ENCODE peak calls at places on chromosomes 7 and 10, in five cellular contexts. R is M059J; S is ELF-1; L is activated naive CD8-positive, alpha-beta T cell treated with anti-CD3 and anti-CD28 coated beads for 36 hours; D is SK-N-SH. Z is an unnamed sample.

GRCh38 chr10:127299956-127300689 is 103.7 kb upstream of the INSYN2A start:
- DNase-seq in L (no peak), R (no peak), S (no peak), D (no peak), Z (peak)

GRCh38 chr10:83908987-83909386 is 230.3 kb upstream of the GHITM start:
- DNase-seq in R (no peak), L (no peak), D (no peak), S (peak), Z (peak)

GRCh38 chr10:128011059-128011979 is 104.4 kb downstream of the PTPRE start:
- DNase-seq in S (peak), D (peak), L (peak), R (peak), Z (peak)

GRCh38 chr7:82593780-82594179 is 150.2 kb upstream of the CACNA2D1 start:
- DNase-seq in S (no peak), L (no peak), D (no peak), R (no peak), Z (no peak)

GRCh38 chr7:80630611-80631010 is 7.8 kb upstream of the CD36 start:
- DNase-seq in R (peak), L (no peak), S (no peak), D (no peak), Z (no peak)

GRCh38 chr10:90818736-90819135 is 39.1 kb downstream of the HTR7 start:
- DNase-seq in D (no peak), S (no peak), R (no peak), L (no peak), Z (no peak)

GRCh38 chr7:135855836-135856235 is 107.2 kb upstream of the FAM180A start:
- DNase-seq in D (no peak), R (peak), L (no peak), S (peak), Z (peak)

GRCh38 chr7:158366916-158367633 is 220.5 kb downstream of the PTPRN2 start:
- DNase-seq in D (peak), R (no peak), L (no peak), S (no peak), Z (no peak)

GRCh38 chr10:68082815-68083395 is 7.8 kb upstream of the HERC4 start:
- DNase-seq in S (no peak), L (no peak), R (peak), D (peak), Z (no peak)

Z was measured in islet precursor cell.